ENCODE peak calls at places on chromosome 15, in six cellular contexts. G is thoracic aorta, E is uterus, C is PC-9, Z is cardiac muscle cell, K is PC-3. F is an unnamed sample.

GRCh38 chr15:63402498-63403253 is 21.0 kb upstream of the CA12 start:
- DNase-seq in G (no peak), E (no peak), C (no peak), Z (peak; percentile 63), K (peak; percentile 70), F (no peak)

GRCh38 chr15:25810154-25810553 is 53.0 kb downstream of the ATP10A start:
- DNase-seq in G (no peak), E (no peak), C (no peak), Z (no peak), K (no peak), F (no peak)

GRCh38 chr15:77738441-77739437 is 106.0 kb upstream of the LINGO1 start:
- DNase-seq in G (no peak), E (no peak), C (no peak), Z (no peak), K (no peak), F (no peak)

GRCh38 chr15:82952156-82953081 is at the start of gene HOMER2:
- DNase-seq in G (no peak), E (no peak), C (no peak), Z (peak; percentile 24), K (peak; percentile 26), F (peak; percentile 57)

GRCh38 chr15:41474436-41474835 is 19.2 kb upstream of the ITPKA start:
- DNase-seq in G (no peak), E (no peak), C (no peak), Z (no peak), K (no peak), F (no peak)

GRCh38 chr15:72856549-72857040 is 73.0 kb upstream of the ADPGK start:
- DNase-seq in G (no peak), E (no peak), C (no peak), Z (no peak), K (no peak), F (no peak)

GRCh38 chr15:93158104-93158503 is 69.1 kb upstream of the RGMA start:
- DNase-seq in G (no peak), E (no peak), C (no peak), Z (no peak), K (no peak), F (no peak)

GRCh38 chr15:77144028-77144427 is 73.1 kb upstream of the TSPAN3 start:
- DNase-seq in G (no peak), E (no peak), C (no peak), Z (peak; percentile 78), K (no peak), F (no peak)

GRCh38 chr15:56244237-56244810 is 645 bp upstream of the RFX7 start:
- DNase-seq in G (no peak), E (peak; percentile 45), C (peak; percentile 38), Z (peak; percentile 82), K (peak; percentile 19), F (peak; percentile 45)

GRCh38 chr15:54660356-54660755 is 536.4 kb downstream of the RSL24D1 start:
- DNase-seq in G (no peak), E (no peak), C (no peak), Z (no peak), K (no peak), F (no peak)

GRCh38 chr15:52183562-52184173 is 7.5 kb downstream of the GNB5 start:
- DNase-seq in G (no peak), E (no peak), C (no peak), Z (peak; percentile 54), K (peak; percentile 51), F (no peak)

GRCh38 chr15:47870956-47871625 is 153.8 kb downstream of the SEMA6D start:
- DNase-seq in G (no peak), E (no peak), C (no peak), Z (peak; percentile 52), K (peak; percentile 88), F (no peak)

GRCh38 chr15:58330836-58331561 is 100.8 kb upstream of the LIPC start:
- DNase-seq in G (no peak), E (no peak), C (no peak), Z (peak; percentile 13), K (no peak), F (no peak)

GRCh38 chr15:74202461-74203401 is at the start of gene STRA6:
- DNase-seq in G (no peak), E (no peak), C (peak; percentile 91), Z (no peak), K (no peak), F (no peak)

GRCh38 chr15:94131875-94132274 is 99.5 kb upstream of the MCTP2 start:
- DNase-seq in G (no peak), E (no peak), C (no peak), Z (no peak), K (no peak), F (no peak)

GRCh38 chr15:64070965-64071851 is 22.4 kb downstream of the CIAO2A start:
- DNase-seq in G (peak; percentile 13), E (peak; percentile 75), C (no peak), Z (peak; percentile 86), K (peak; percentile 75), F (peak; percentile 50)

GRCh38 chr15:80706161-80706560 is 11.1 kb downstream of the ABHD17C start:
- DNase-seq in G (no peak), E (no peak), C (no peak), Z (no peak), K (no peak), F (no peak)

GRCh38 chr15:65888998-65889397 is 19.7 kb downstream of the RAB11A start:
- DNase-seq in G (no peak), E (no peak), C (no peak), Z (no peak), K (no peak), F (no peak)

GRCh38 chr15:65884511-65884910 is 15.2 kb downstream of the RAB11A start:
- DNase-seq in G (no peak), E (no peak), C (no peak), Z (no peak), K (no peak), F (no peak)

GRCh38 chr15:65887565-65887964 is 18.3 kb downstream of the RAB11A start:
- DNase-seq in G (no peak), E (no peak), C (no peak), Z (no peak), K (no peak), F (no peak)

GRCh38 chr15:65883571-65883970 is 14.3 kb downstream of the RAB11A start:
- DNase-seq in G (no peak), E (no peak), C (no peak), Z (no peak), K (no peak), F (no peak)

GRCh38 chr15:65885668-65886218 is 16.5 kb downstream of the RAB11A start:
- DNase-seq in G (no peak), E (no peak), C (no peak), Z (no peak), K (no peak), F (no peak)
- H3K27ac ChIP-seq in G (no peak overlapping the region), E (no peak overlapping the region), C (no peak overlapping the region), Z (no peak overlapping the region), K (no peak overlapping the region), F (no peak overlapping the region)

DNA sequence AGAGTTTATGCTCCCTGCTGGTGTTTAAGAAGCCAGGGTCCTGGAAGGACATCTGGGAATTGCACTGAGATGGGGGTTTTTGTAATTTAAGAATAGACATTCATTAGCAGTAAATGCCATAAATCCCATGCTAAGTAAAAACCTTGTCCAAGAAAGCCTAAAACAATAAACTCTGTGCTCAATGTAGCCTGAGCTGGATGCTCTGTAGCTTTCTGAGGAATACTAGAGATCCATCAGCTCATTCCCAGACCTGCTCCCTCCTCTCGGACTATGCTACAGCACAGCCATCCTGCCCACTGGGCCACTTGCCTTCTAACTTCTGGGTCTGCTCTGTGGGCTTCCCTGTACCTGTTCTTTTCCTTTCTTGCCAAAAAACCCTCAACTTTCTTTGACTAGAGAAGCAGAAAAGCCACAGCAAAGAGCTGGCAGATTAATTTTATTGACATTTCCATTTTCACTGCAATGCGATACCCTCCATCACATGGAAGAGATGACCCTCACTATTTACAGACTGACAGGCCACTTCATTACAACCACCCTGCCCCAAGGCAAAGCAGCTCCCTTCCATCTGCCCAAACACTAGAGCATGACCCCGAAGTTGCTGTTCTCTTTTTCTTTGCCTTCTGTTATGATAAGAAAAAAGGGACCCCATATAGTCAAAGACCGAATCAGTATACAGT is 62.2 kb downstream of the MEIS2 start:
- DNase-seq in G (no peak), E (no peak), C (no peak), Z (no peak), K (peak; percentile 7), F (no peak)
- H3K4me1 ChIP-seq in G (no peaks in the 10 kb centered on the region), E (no peaks in the 10 kb centered on the region), C (peaks cover 8% of the 10 kb centered on the region), Z (peaks cover 62% of the 10 kb centered on the region), K (peaks cover 9% of the 10 kb centered on the region), F (no peaks in the 10 kb centered on the region)

GRCh38 chr15:88622605-88622975 is 1.4 kb downstream of the AEN start:
- DNase-seq in G (no peak), E (no peak), C (no peak), Z (no peak), K (no peak), F (no peak)

GRCh38 chr15:88623061-88623460 is 1.9 kb downstream of the AEN start:
- DNase-seq in G (no peak), E (no peak), C (peak; percentile 71), Z (peak; percentile 49), K (peak; percentile 92), F (no peak)

GRCh38 chr15:88623632-88624031 is 2.5 kb downstream of the AEN start:
- DNase-seq in G (no peak), E (no peak), C (no peak), Z (no peak), K (no peak), F (no peak)

GRCh38 chr15:88620995-88621772 is at the start of gene AEN:
- DNase-seq in G (peak; percentile 81), E (peak; percentile 96), C (peak; percentile 86), Z (peak; percentile 98), K (peak; percentile 95), F (peak; percentile 97)

DNA sequence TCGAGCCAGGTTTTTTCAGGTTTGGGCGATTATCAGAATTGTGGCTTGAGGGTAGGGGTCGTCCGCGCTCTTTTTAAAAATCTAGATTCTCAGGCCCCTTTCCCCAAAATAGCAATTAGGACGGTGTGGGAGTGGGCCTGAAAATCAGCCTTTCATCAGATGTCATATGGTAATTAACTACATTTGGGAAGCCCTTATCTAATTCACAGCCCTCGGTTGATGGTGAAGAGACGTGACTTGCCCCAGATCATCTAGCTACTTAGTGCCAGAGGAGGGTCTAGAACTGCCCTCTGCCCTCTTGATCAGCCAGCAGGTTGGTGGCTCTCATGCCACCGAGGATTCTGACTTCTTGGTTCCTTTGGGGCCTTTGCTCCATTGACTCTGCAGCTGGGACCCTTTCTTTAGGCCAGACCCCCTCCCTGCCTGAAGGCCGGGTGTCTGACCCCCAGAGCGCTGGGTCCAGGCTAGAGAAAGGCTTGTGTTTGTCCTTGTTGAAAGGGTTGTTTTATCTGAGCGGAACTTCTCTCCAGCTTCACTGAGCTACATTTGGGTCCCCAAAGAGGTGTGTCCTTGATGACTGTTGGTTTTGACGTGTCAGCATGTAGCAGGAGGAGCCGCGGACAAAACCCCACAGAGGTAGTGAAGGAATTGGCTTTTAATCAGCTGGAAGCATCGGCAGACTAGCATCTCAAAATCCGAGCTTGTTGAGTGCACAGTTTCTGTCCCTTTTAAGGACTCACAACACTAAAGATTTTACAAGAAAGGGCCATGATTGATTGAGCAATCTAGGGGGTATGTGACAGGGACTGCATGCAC is 857 bp downstream of the AEN start:
- DNase-seq in G (no peak), E (no peak), C (no peak), Z (no peak), K (peak; percentile 62), F (no peak)
- H3K27ac ChIP-seq in G (peak overlapping the region; percentile 86), E (peak overlapping the region; percentile 86), C (peak overlapping the region; percentile 44), Z (peak overlapping the region; percentile 70), K (peak overlapping the region; percentile 98), F (peak overlapping the region; percentile 85)

DNA sequence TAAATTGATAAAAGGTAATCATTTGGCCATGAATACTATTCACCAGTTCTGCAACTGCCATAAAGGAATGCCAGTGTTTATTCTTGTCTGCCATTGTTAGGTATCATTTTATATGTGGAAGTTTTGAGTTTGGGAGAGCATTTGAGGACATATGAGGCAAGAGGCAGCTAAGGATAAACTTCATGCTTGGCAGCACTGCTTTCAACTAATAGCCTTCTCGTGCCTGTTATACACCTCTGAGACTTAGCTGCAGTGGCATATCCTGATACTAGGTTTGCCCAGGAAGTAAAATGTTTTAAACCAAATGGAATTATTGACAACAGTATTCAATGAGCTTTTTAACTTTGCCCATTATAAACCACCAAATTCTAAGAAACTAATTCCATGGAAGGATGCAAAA is 126.0 kb upstream of the DPH6 start:
- DNase-seq in G (no peak), E (no peak), C (no peak), Z (no peak), K (no peak), F (no peak)
- H3K4me1 ChIP-seq in G (peaks cover 20% of the 10 kb centered on the region), E (no peaks in the 10 kb centered on the region), C (no peaks in the 10 kb centered on the region), Z (peaks cover 61% of the 10 kb centered on the region), K (peaks cover 5% of the 10 kb centered on the region), F (no peaks in the 10 kb centered on the region)